ENCODE peak calls at places on chromosomes 1 and 21, in four cellular contexts. H is stimulated activated naive CD4-positive, alpha-beta T cell; V is GM12865; W is frontal cortex. D is an unnamed sample.

GRCh38 chr1:232291681-232292080 is 338.3 kb downstream of the SIPA1L2 start:
- DNase-seq in H (no peak), V (no peak), W (no peak), D (no peak)

GRCh38 chr1:45326627-45327591 is at the start of gene HPDL:
- DNase-seq in H (peak), V (peak), W (peak), D (peak)

GRCh38 chr21:35792569-35792968 is 267.8 kb downstream of the SETD4 start:
- DNase-seq in H (no peak), V (no peak), W (no peak), D (no peak)

GRCh38 chr21:18178509-18178908 is 66.1 kb upstream of the CHODL start:
- DNase-seq in H (no peak), W (no peak), V (no peak), D (no peak)

GRCh38 chr1:26225033-26225831 is 8.8 kb upstream of the CEP85 start:
- DNase-seq in H (no peak), W (peak), V (peak), D (peak)

GRCh38 chr1:17167783-17168479 is 37.0 kb upstream of the PADI1 start:
- DNase-seq in W (no peak), V (no peak), H (no peak), D (no peak)

GRCh38 chr21:25062061-25062460 is 545.2 kb downstream of the MRPL39 start:
- DNase-seq in W (no peak), V (peak), H (no peak), D (no peak)

GRCh38 chr21:15837603-15838002 is 107.8 kb downstream of the USP25 start:
- DNase-seq in W (no peak), H (no peak), V (no peak), D (no peak)

GRCh38 chr1:14852301-14852700 is 253.8 kb downstream of the KAZN start:
- DNase-seq in V (no peak), H (no peak), W (no peak), D (no peak)

GRCh38 chr1:75996196-75996595 is 64.0 kb upstream of the ASB17 start:
- DNase-seq in H (no peak), V (no peak), W (no peak), D (no peak)

GRCh38 chr21:29953072-29953471 is 13.3 kb upstream of the GRIK1 start:
- DNase-seq in V (no peak), H (no peak), W (no peak), D (no peak)

GRCh38 chr1:82160903-82161302 is 360.2 kb downstream of the ADGRL2 start:
- DNase-seq in V (peak), W (no peak), H (no peak), D (no peak)

GRCh38 chr1:65006806-65007205 is 40.5 kb upstream of the JAK1 start:
- DNase-seq in V (no peak), W (no peak), H (no peak), D (no peak)

GRCh38 chr1:151995774-151996173 is 2.1 kb upstream of the S100A10 start:
- DNase-seq in V (no peak), H (no peak), W (no peak), D (no peak)

GRCh38 chr1:12640237-12640957 is 3.5 kb upstream of the AADACL4 start:
- DNase-seq in V (no peak), W (no peak), H (no peak), D (no peak)

GRCh38 chr21:16563795-16564194 is 834.0 kb downstream of the USP25 start:
- DNase-seq in H (no peak), W (no peak), V (no peak), D (no peak)

GRCh38 chr1:213988639-213989070 is 882 bp downstream of the PROX1 start:
- DNase-seq in H (no peak), V (no peak), W (no peak), D (no peak)

GRCh38 chr1:85606414-85606800 is 25.8 kb downstream of the CCN1 start:
- DNase-seq in H (no peak), W (no peak), V (no peak), D (no peak)

GRCh38 chr1:231420959-231421615 is 1.0 kb downstream of the EGLN1 start:
- DNase-seq in V (peak), W (peak), H (peak), D (peak)

GRCh38 chr1:5637171-5637570 is 355.1 kb downstream of the NPHP4 start:
- DNase-seq in H (no peak), W (no peak), V (peak), D (no peak)

GRCh38 chr1:115828101-115829022 is 12.6 kb downstream of the NHLH2 start:
- DNase-seq in H (no peak), W (peak), V (no peak), D (no peak)

GRCh38 chr1:91098299-91098901 is 76.6 kb upstream of the ZNF644 start:
- DNase-seq in V (no peak), H (no peak), W (no peak), D (no peak)

GRCh38 chr1:43908858-43909257 is 24.7 kb upstream of the ARTN start:
- DNase-seq in W (no peak), V (no peak), H (no peak), D (no peak)

GRCh38 chr1:9233241-9233941 is 1.2 kb upstream of the H6PD start:
- DNase-seq in W (peak), V (no peak), H (no peak), D (no peak)

GRCh38 chr1:154784924-154785531 is 85.1 kb downstream of the KCNN3 start:
- DNase-seq in V (peak), W (no peak), H (peak), D (peak)

GRCh38 chr1:71561729-71562128 is 480.9 kb upstream of the ZRANB2 start:
- DNase-seq in V (no peak), W (no peak), H (no peak), D (no peak)

D was measured in T-cell.